ENCODE peak calls at places on chromosome 21, in ten cellular contexts. Z is mammary epithelial cell, J is hepatocyte, L is endothelial cell of umbilical vein, P is esophagus squamous epithelium, I is brain microvascular endothelial cell, K is tibial nerve, Q is left lung, T is uterus, E is ascending aorta. U is an unnamed sample.

GRCh38 chr21:32020551-32020950 is 147.7 kb downstream of the HUNK start:
- DNase-seq in Z (no peak), J (no peak), L (no peak), P (no peak), I (no peak), K (no peak), Q (no peak), T (no peak), E (no peak), U (no peak)

GRCh38 chr21:39373634-39374033 is 24.7 kb upstream of the HMGN1 start:
- DNase-seq in Z (peak), J (peak), L (peak), P (no peak), I (peak), K (no peak), Q (no peak), T (no peak), E (no peak), U (no peak)

GRCh38 chr21:29148535-29148934 is 18.1 kb downstream of the MAP3K7CL start:
- DNase-seq in Z (peak), J (no peak), L (no peak), P (no peak), I (no peak), K (no peak), Q (no peak), T (no peak), E (no peak), U (no peak)

GRCh38 chr21:42513985-42514882 is 582 bp downstream of the SLC37A1 start:
- DNase-seq in Z (peak), J (peak), L (peak), P (no peak), I (no peak), K (no peak), Q (peak), T (no peak), E (peak), U (no peak)

GRCh38 chr21:43667191-43667904 is 8.0 kb downstream of the RRP1B start:
- DNase-seq in Z (peak), J (no peak), L (no peak), P (no peak), I (peak), K (no peak), Q (no peak), T (no peak), E (no peak), U (no peak)

GRCh38 chr21:25487046-25487594 is 120.2 kb downstream of the MRPL39 start:
- DNase-seq in Z (no peak), J (no peak), L (no peak), P (no peak), I (no peak), K (no peak), Q (no peak), T (no peak), E (no peak), U (no peak)

GRCh38 chr21:42220138-42220701 is 1.3 kb downstream of the ABCG1 start:
- DNase-seq in Z (peak), J (peak), L (peak), P (peak), I (peak), K (peak), Q (no peak), T (peak), E (peak), U (no peak)

GRCh38 chr21:43274946-43275310 is 106.1 kb downstream of the CRYAA start:
- DNase-seq in Z (no peak), J (no peak), L (no peak), P (no peak), I (no peak), K (no peak), Q (no peak), T (no peak), E (no peak), U (no peak)

GRCh38 chr21:38637161-38637560 is 138.9 kb upstream of the ERG start:
- DNase-seq in Z (no peak), J (no peak), L (no peak), P (no peak), I (no peak), K (no peak), Q (no peak), T (no peak), E (no peak), U (no peak)

GRCh38 chr21:43643193-43643592 is 16.1 kb downstream of the HSF2BP start:
- DNase-seq in Z (no peak), J (no peak), L (no peak), P (no peak), I (no peak), K (no peak), Q (no peak), T (no peak), E (no peak), U (no peak)

GRCh38 chr21:32256873-32257620 is 21.8 kb downstream of the MIS18A start:
- DNase-seq in Z (peak), J (peak), L (peak), P (no peak), I (peak), K (peak), Q (no peak), T (peak), E (peak), U (no peak)

GRCh38 chr21:42084079-42084478 is 13.0 kb downstream of the UMODL1 start:
- DNase-seq in Z (no peak), J (no peak), L (no peak), P (no peak), I (no peak), K (no peak), Q (no peak), T (no peak), E (no peak), U (peak)

GRCh38 chr21:32383812-32384211 is 9.0 kb downstream of the URB1 start:
- DNase-seq in Z (no peak), J (no peak), L (no peak), P (no peak), I (no peak), K (no peak), Q (no peak), T (no peak), E (no peak), U (no peak)

GRCh38 chr21:33870768-33871167 is 44.8 kb downstream of the ATP5PO start:
- DNase-seq in Z (no peak), J (no peak), L (no peak), P (no peak), I (no peak), K (no peak), Q (no peak), T (no peak), E (no peak), U (peak)

GRCh38 chr21:29303301-29303700 is 4.6 kb downstream of the BACH1 start:
- DNase-seq in Z (no peak), J (no peak), L (no peak), P (no peak), I (no peak), K (no peak), Q (no peak), T (no peak), E (no peak), U (no peak)

GRCh38 chr21:26845066-26845749 is at the start of gene ADAMTS1:
- DNase-seq in Z (peak), J (peak), L (peak), P (no peak), I (peak), K (peak), Q (peak), T (peak), E (peak), U (peak)

GRCh38 chr21:26842300-26842699 is 2.9 kb downstream of the ADAMTS1 start:
- DNase-seq in Z (peak), J (no peak), L (no peak), P (no peak), I (peak), K (no peak), Q (no peak), T (no peak), E (no peak), U (no peak)

GRCh38 chr21:26844258-26845065 is 747 bp downstream of the ADAMTS1 start:
- DNase-seq in Z (peak), J (peak), L (peak), P (no peak), I (peak), K (peak), Q (peak), T (peak), E (peak), U (no peak)

GRCh38 chr21:26842976-26843911 is 2.0 kb downstream of the ADAMTS1 start:
- DNase-seq in Z (peak), J (peak), L (peak), P (no peak), I (peak), K (peak), Q (peak), T (peak), E (peak), U (peak)

DNA sequence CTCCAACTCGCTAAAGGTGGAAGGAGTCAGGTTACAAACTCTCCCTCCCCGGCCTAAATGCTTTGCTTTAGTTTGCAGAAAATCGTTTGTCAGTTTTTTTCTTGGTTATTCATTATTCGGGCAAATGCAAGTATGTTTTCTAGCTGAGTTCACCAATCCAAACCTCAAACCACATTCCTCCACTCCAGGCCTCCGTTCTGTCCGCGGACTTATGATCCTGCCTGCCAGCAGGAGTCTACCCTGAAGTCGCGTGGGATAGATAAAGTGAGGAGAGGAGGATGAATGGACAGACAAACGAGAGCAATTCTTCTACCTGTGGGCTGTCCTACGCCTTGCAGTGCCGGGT is 1.3 kb downstream of the ADAMTS1 start:
- DNase-seq in Z (peak), J (peak), L (no peak), P (no peak), I (peak), K (no peak), Q (no peak), T (no peak), E (no peak), U (no peak)
- TF ChIP-seq CTCF in Z (peak), J (no peak), L (no peak), P (no peak), I (peak), K (no peak), Q (no peak), T (no peak), E (no peak), U (no peak)

DNA sequence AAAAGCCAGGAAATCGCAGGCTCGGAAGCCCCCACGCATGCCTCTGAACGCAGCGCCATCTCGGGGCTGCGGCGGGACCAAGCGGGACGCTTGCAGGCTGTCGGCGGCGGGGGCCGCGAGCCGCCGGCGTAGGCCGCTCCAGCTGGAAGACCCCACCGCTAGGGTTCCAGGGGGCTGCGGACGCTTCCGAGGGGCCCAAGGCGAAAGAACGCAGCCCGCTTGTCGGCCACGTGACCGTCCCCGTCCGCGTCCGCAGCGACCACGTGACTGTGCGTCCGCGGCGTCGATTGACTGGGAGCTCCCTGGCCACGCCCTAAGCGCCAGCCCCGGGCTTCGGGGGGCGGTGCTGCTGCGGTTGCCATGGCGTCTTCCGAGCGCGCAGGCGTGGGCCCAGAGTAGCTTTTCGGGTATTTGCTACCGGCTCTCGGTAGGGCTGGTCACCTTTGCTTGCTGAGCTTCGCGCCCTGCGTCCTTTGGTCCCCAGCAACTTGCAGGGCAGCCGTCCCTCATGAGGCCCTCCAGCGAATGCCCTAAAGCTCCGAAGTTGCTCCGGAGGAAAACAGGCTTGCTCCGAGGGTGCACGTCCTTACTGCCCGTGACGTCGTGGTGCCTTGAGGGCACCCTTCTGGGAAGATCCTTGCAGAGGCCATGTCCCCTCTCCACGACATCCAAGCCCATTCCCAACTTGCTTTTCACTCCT is 197.2 kb downstream of the DYRK1A start:
- DNase-seq in Z (peak), J (no peak), L (peak), P (peak), I (peak), K (peak), Q (peak), T (peak), E (peak), U (no peak)
- TF ChIP-seq CTCF in Z (peak), J (no peak), L (peak), P (peak), I (peak), K (peak), Q (no peak), T (peak), E (peak), U (no peak)

GRCh38 chr21:36700961-36701911 is 2.3 kb downstream of the SIM2 start:
- DNase-seq in Z (no peak), J (no peak), L (no peak), P (no peak), I (no peak), K (no peak), Q (peak), T (no peak), E (no peak), U (no peak)
- TF ChIP-seq CTCF in Z (no peak), J (no peak), L (no peak), P (no peak), I (no peak), K (no peak), Q (no peak), T (no peak), E (no peak), U (no peak)

GRCh38 chr21:45227735-45228134 is 60.0 kb downstream of the POFUT2 start:
- DNase-seq in Z (no peak), J (no peak), L (no peak), P (no peak), I (no peak), K (no peak), Q (no peak), T (no peak), E (no peak), U (peak)

GRCh38 chr21:45225741-45226327 is 61.9 kb downstream of the POFUT2 start:
- DNase-seq in Z (no peak), J (no peak), L (no peak), P (no peak), I (no peak), K (no peak), Q (no peak), T (no peak), E (no peak), U (no peak)

GRCh38 chr21:45228171-45228641 is 59.5 kb downstream of the POFUT2 start:
- DNase-seq in Z (peak), J (peak), L (peak), P (no peak), I (peak), K (peak), Q (no peak), T (peak), E (peak), U (no peak)

GRCh38 chr21:45226540-45227326 is 61.0 kb downstream of the POFUT2 start:
- DNase-seq in Z (peak), J (no peak), L (no peak), P (no peak), I (no peak), K (no peak), Q (no peak), T (no peak), E (no peak), U (peak)

DNA sequence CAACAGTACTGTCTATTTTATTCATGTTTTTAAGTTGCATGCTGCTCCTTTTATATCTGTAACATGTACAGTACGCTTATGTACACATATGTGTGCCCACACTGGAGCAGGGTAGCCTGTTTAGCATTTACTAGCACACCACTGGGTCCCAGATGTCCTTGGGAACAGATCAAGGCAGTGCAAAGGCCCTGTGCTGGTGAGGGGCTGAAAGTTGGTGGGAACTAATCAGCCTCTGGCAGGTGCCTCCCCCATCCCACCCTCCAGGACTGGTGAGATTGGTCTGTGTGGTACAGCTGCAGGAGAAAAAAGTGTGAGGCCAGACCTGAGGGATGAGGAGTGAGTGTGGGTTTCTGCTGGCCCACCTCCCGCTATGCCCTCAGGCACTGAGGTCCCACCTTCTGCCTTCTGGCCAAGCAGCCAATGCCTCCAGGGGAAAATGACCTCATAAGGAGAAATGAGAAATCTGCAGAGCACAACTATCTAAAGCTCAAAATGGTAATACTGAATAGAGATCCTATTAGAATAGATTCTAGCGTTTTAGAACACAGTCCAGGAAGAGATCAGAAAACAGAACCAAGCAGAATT is 58.9 kb downstream of the POFUT2 start:
- DNase-seq in Z (no peak), J (no peak), L (no peak), P (no peak), I (no peak), K (no peak), Q (no peak), T (no peak), E (no peak), U (no peak)
- TF ChIP-seq CTCF in Z (no peak), J (no peak), L (no peak), P (no peak), I (no peak), K (no peak), Q (no peak), T (no peak), E (no peak), U (no peak)

GRCh38 chr21:18951291-18952038 is 547.9 kb upstream of the TMPRSS15 start:
- DNase-seq in Z (no peak), J (peak), L (no peak), P (no peak), I (no peak), K (no peak), Q (peak), T (no peak), E (no peak), U (no peak)
- TF ChIP-seq CTCF in Z (no peak), J (peak), L (peak), P (no peak), I (peak), K (peak), Q (peak), T (no peak), E (no peak), U (peak)

GRCh38 chr21:30463713-30464112 is 16.5 kb downstream of the KRTAP19-1 start:
- DNase-seq in Z (peak), J (peak), L (no peak), P (no peak), I (no peak), K (no peak), Q (no peak), T (no peak), E (no peak), U (no peak)
- TF ChIP-seq CTCF in Z (peak), J (peak), L (no peak), P (no peak), I (peak), K (no peak), Q (no peak), T (no peak), E (no peak), U (peak)

DNA sequence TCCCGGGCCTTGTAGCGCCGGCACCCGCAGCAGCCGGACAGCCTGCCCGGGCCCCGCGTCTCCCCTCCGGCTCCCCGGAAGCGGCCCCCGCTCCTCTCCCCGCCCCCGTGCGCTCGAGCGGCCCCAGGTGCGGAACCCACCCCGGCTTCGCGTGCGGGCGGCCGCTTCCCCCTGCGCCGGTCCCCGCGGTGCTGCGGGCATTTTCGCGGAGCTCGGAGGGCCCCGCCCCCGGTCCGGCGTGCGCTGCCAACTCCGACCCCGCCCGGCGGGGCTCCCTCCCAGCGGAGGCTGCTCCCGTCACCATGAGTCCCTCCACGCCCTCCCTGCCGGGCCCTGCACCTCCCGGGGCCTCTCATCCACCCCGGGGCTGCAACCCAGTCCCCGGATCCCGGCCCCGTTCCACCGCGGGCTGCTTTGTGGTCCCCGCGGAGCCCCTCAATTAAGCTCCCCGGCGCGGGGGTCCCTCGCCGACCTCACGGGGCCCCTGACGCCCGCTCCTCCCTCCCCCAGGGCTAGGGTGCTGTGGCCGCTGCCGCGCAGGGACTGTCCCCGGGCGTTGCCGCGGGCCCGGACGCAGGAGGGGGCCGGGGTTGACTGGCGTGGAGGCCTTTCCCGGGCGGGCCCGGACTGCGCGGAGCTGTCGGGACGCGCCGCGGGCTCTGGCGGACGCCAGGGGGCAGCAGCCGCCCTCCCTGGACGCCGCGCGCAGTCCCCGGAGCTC is 159.4 kb downstream of the RUNX1 start:
- DNase-seq in Z (peak), J (peak), L (peak), P (no peak), I (peak), K (peak), Q (peak), T (peak), E (peak), U (peak)
- TF ChIP-seq CTCF in Z (peak), J (peak), L (peak), P (peak), I (peak), K (peak), Q (peak), T (no peak), E (peak), U (peak)

DNA sequence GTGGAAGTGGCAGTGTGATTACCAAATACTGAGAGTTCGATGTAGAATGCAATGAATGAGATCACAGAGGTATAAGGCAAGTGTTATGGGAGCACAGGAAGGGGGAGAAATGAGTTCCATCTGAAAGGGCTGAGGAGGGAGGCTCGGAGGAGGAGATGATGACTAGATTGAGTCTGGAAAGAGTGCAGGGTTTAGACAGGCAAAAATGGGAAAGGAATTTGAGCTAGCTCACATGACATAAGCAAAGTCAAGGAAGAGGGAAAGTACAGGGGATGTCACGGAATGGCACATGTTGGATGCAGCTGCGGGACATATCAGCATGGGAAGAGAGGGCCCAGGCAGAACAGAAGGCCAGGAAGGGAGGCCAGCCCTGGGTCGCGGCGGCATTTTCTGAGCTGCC is 132.7 kb downstream of the RUNX1 start:
- DNase-seq in Z (no peak), J (no peak), L (no peak), P (no peak), I (peak), K (no peak), Q (no peak), T (no peak), E (no peak), U (no peak)
- TF ChIP-seq CTCF in Z (no peak), J (no peak), L (no peak), P (no peak), I (no peak), K (no peak), Q (no peak), T (no peak), E (no peak), U (no peak)